ENCODE peak calls at places on chromosomes 16 and 17, in nine cellular contexts. One of them, this sample, is unnamed.

GRCh38 chr16:19853132-19853972 is 31.3 kb downstream of the GPRC5B start:
- DNase-seq in NCI-H748 treated with DMSO at 0.1 percent for 48 hours: no peak
- DNase-seq in H54: no peak
- DNase-seq in stomach: no peak
- DNase-seq in left ventricle myocardium inferior: no peak
- DNase-seq in neural crest cell: no peak
- DNase-seq in heart right ventricle: no peak
- DNase-seq in upper lobe of left lung: no peak
- DNase-seq in C1 segment of cervical spinal cord: no peak
- DNase-seq in this sample: no peak

GRCh38 chr17:33284022-33284421 is 9.1 kb downstream of the ASIC2 start:
- DNase-seq in NCI-H748 treated with DMSO at 0.1 percent for 48 hours: peak; percentile 7
- DNase-seq in H54: no peak
- DNase-seq in stomach: peak; percentile 62
- DNase-seq in left ventricle myocardium inferior: no peak
- DNase-seq in neural crest cell: no peak
- DNase-seq in heart right ventricle: no peak
- DNase-seq in upper lobe of left lung: no peak
- DNase-seq in C1 segment of cervical spinal cord: no peak
- DNase-seq in this sample: no peak

GRCh38 chr16:88467433-88468051 is 14.5 kb downstream of the ZFPM1 start:
- DNase-seq in NCI-H748 treated with DMSO at 0.1 percent for 48 hours: no peak
- DNase-seq in H54: no peak
- DNase-seq in stomach: no peak
- DNase-seq in left ventricle myocardium inferior: no peak
- DNase-seq in neural crest cell: no peak
- DNase-seq in heart right ventricle: no peak
- DNase-seq in upper lobe of left lung: no peak
- DNase-seq in C1 segment of cervical spinal cord: no peak
- DNase-seq in this sample: no peak

GRCh38 chr16:16881771-16882170 is 502.8 kb downstream of the NPIPA7 start:
- DNase-seq in NCI-H748 treated with DMSO at 0.1 percent for 48 hours: no peak
- DNase-seq in H54: no peak
- DNase-seq in stomach: no peak
- DNase-seq in left ventricle myocardium inferior: no peak
- DNase-seq in neural crest cell: no peak
- DNase-seq in heart right ventricle: no peak
- DNase-seq in upper lobe of left lung: no peak
- DNase-seq in C1 segment of cervical spinal cord: no peak
- DNase-seq in this sample: no peak

GRCh38 chr17:28917029-28917428 is 14.2 kb upstream of the DHRS13 start:
- DNase-seq in NCI-H748 treated with DMSO at 0.1 percent for 48 hours: no peak
- DNase-seq in H54: no peak
- DNase-seq in stomach: no peak
- DNase-seq in left ventricle myocardium inferior: no peak
- DNase-seq in neural crest cell: no peak
- DNase-seq in heart right ventricle: no peak
- DNase-seq in upper lobe of left lung: no peak
- DNase-seq in C1 segment of cervical spinal cord: no peak
- DNase-seq in this sample: no peak

GRCh38 chr17:57630736-57631135 is 114.4 kb downstream of the CCDC182 start:
- DNase-seq in NCI-H748 treated with DMSO at 0.1 percent for 48 hours: no peak
- DNase-seq in H54: no peak
- DNase-seq in stomach: no peak
- DNase-seq in left ventricle myocardium inferior: no peak
- DNase-seq in neural crest cell: no peak
- DNase-seq in heart right ventricle: no peak
- DNase-seq in upper lobe of left lung: no peak
- DNase-seq in C1 segment of cervical spinal cord: no peak
- DNase-seq in this sample: no peak

GRCh38 chr16:638034-638543 is 2.0 kb upstream of the METTL26 start:
- DNase-seq in NCI-H748 treated with DMSO at 0.1 percent for 48 hours: no peak
- DNase-seq in H54: no peak
- DNase-seq in stomach: no peak
- DNase-seq in left ventricle myocardium inferior: no peak
- DNase-seq in neural crest cell: no peak
- DNase-seq in heart right ventricle: no peak
- DNase-seq in upper lobe of left lung: peak; percentile 74
- DNase-seq in C1 segment of cervical spinal cord: no peak
- DNase-seq in this sample: no peak

GRCh38 chr16:83744521-83744981 is 63.2 kb upstream of the HSBP1 start:
- DNase-seq in NCI-H748 treated with DMSO at 0.1 percent for 48 hours: no peak
- DNase-seq in H54: peak; percentile 74
- DNase-seq in stomach: no peak
- DNase-seq in left ventricle myocardium inferior: peak; percentile 20
- DNase-seq in neural crest cell: peak; percentile 43
- DNase-seq in heart right ventricle: no peak
- DNase-seq in upper lobe of left lung: peak; percentile 75
- DNase-seq in C1 segment of cervical spinal cord: no peak
- DNase-seq in this sample: no peak

GRCh38 chr16:87138316-87138715 is 178.9 kb downstream of the C16orf95 start:
- DNase-seq in NCI-H748 treated with DMSO at 0.1 percent for 48 hours: no peak
- DNase-seq in H54: no peak
- DNase-seq in stomach: no peak
- DNase-seq in left ventricle myocardium inferior: no peak
- DNase-seq in neural crest cell: no peak
- DNase-seq in heart right ventricle: no peak
- DNase-seq in upper lobe of left lung: no peak
- DNase-seq in C1 segment of cervical spinal cord: no peak
- DNase-seq in this sample: no peak